ENCODE peak calls at places on chromosomes 16 and 17, in nine cellular contexts. L, E, G, I, V, S, P, C and K are unnamed samples.

GRCh38 chr17:74369221-74369620 is 1.9 kb downstream of the GPR142 start:
- DNase-seq in L (peak), E (no peak), G (no peak), I (peak), V (no peak), S (peak), P (no peak), C (no peak), K (no peak)

GRCh38 chr17:73798111-73798748 is 154.0 kb upstream of the SDK2 start:
- DNase-seq in L (no peak), E (peak), G (peak), I (peak), V (peak), S (no peak), P (no peak), C (no peak), K (peak)

GRCh38 chr16:19361587-19361986 is 56.1 kb upstream of the TMC5 start:
- DNase-seq in L (no peak), E (no peak), G (no peak), I (no peak), V (no peak), S (no peak), P (no peak), C (no peak), K (no peak)

GRCh38 chr16:9389543-9390207 is 298.2 kb downstream of the HAPSTR1 start:
- DNase-seq in L (peak), E (no peak), G (no peak), I (no peak), V (no peak), S (no peak), P (no peak), C (no peak), K (no peak)

GRCh38 chr17:48427598-48427997 is 2.4 kb downstream of the SKAP1 start:
- DNase-seq in L (peak), E (peak), G (no peak), I (peak), V (no peak), S (peak), P (no peak), C (no peak), K (no peak)

GRCh38 chr17:79658811-79659207 is 48.0 kb upstream of the RBFOX3 start:
- DNase-seq in L (peak), E (peak), G (peak), I (peak), V (peak), S (no peak), P (peak), C (no peak), K (no peak)

GRCh38 chr17:4485676-4486646 is 12.7 kb upstream of the SPNS2 start:
- DNase-seq in L (no peak), E (no peak), G (no peak), I (no peak), V (no peak), S (peak), P (no peak), C (no peak), K (no peak)

GRCh38 chr17:82222816-82223215 is 6.0 kb upstream of the SLC16A3 start:
- DNase-seq in L (no peak), E (peak), G (no peak), I (no peak), V (no peak), S (no peak), P (no peak), C (no peak), K (no peak)

GRCh38 chr16:24829153-24829552 is 16.6 kb upstream of the SLC5A11 start:
- DNase-seq in L (no peak), E (no peak), G (no peak), I (no peak), V (no peak), S (no peak), P (no peak), C (no peak), K (no peak)

GRCh38 chr16:72173997-72174396 is 2.0 kb upstream of the PMFBP1 start:
- DNase-seq in L (no peak), E (no peak), G (peak), I (no peak), V (no peak), S (no peak), P (no peak), C (no peak), K (no peak)

GRCh38 chr16:74748042-74748709 is 26.4 kb downstream of the FA2H start:
- DNase-seq in L (no peak), E (no peak), G (no peak), I (no peak), V (no peak), S (no peak), P (no peak), C (no peak), K (no peak)

GRCh38 chr17:12395733-12396354 is 269.8 kb upstream of the MYOCD start:
- DNase-seq in L (peak), E (peak), G (peak), I (no peak), V (no peak), S (no peak), P (no peak), C (no peak), K (no peak)

GRCh38 chr17:37096071-37096470 is 147.3 kb downstream of the AATF start:
- DNase-seq in L (no peak), E (no peak), G (no peak), I (no peak), V (no peak), S (no peak), P (no peak), C (no peak), K (no peak)

DNA sequence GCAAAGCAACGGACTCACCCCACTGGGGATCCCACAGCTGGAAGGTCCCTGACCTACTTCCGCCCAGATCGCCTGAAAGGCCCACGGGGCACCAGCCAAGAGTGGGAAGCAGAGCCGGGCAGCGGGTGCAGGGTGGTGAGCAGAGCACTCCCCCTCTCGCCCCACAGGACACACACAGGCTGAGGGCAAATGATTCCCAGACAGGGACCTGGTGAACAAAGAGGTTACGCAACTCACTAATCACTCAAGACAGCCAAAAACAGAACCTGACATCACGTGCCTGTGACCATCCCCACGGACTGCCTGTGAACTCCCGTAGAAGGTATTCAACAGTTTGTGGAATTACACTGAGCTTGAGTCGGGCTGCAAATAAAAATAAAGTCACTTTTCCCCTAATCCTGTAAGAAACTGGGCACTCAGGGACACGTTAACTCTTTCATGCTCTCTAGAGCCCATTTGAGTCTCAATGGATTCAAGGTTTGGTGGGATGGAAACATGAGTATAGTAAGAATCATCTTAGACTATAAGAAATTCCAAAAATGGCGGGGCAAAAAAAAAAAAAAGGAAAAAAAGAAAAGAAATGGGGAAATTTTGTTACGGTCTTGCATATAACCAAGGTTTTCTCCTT is 396.1 kb downstream of the SOX9 start:
- DNase-seq in L (no peak), E (peak), G (peak), I (no peak), V (no peak), S (no peak), P (no peak), C (no peak), K (no peak)
- TF ChIP-seq CTCF in L (no peak), E (no peak), G (no peak), I (no peak), V (no peak), S (no peak), P (no peak), C (no peak), K (no peak)

GRCh38 chr16:11913425-11914079 is 2.2 kb downstream of the GSPT1 start:
- DNase-seq in L (no peak), E (peak), G (peak), I (no peak), V (peak), S (no peak), P (no peak), C (no peak), K (no peak)

GRCh38 chr16:11915644-11916523 is at the start of gene GSPT1:
- DNase-seq in L (peak), E (peak), G (peak), I (peak), V (peak), S (peak), P (peak), C (peak), K (peak)

GRCh38 chr16:11914759-11915643 is 755 bp downstream of the GSPT1 start:
- DNase-seq in L (peak), E (peak), G (no peak), I (peak), V (peak), S (peak), P (no peak), C (no peak), K (no peak)

GRCh38 chr16:11914210-11914758 is 1.5 kb downstream of the GSPT1 start:
- DNase-seq in L (peak), E (peak), G (peak), I (no peak), V (no peak), S (no peak), P (no peak), C (no peak), K (no peak)

GRCh38 chr16:11916524-11917285 is 949 bp upstream of the GSPT1 start:
- DNase-seq in L (no peak), E (peak), G (peak), I (peak), V (peak), S (no peak), P (no peak), C (no peak), K (no peak)
- TF ChIP-seq CTCF in L (no peak), E (no peak), G (peak), I (no peak), V (no peak), S (no peak), P (no peak), C (no peak), K (no peak)

DNA sequence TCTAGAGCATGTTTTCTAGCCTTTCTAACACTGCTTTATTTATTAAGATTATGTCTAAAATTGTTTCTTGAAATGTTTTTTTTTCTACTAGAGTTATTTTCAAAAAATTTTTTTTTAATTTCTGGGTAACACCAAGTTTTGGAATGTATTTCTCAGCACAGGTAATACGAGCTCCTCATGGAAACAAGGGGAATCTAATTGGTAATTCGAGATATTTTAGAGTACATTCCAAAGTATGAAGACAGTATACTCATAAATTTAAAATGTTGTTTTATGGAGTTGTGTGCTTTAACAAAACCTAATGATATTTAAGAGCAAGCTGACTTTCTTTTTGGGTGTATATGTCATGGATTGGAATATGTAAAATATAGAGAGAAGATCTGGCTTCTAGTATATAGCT is 42.4 kb downstream of the OMG start:
- DNase-seq in L (no peak), E (no peak), G (no peak), I (no peak), V (no peak), S (no peak), P (no peak), C (no peak), K (no peak)
- TF ChIP-seq CTCF in L (no peak), E (no peak), G (no peak), I (no peak), V (no peak), S (no peak), P (no peak), C (no peak), K (no peak)

DNA sequence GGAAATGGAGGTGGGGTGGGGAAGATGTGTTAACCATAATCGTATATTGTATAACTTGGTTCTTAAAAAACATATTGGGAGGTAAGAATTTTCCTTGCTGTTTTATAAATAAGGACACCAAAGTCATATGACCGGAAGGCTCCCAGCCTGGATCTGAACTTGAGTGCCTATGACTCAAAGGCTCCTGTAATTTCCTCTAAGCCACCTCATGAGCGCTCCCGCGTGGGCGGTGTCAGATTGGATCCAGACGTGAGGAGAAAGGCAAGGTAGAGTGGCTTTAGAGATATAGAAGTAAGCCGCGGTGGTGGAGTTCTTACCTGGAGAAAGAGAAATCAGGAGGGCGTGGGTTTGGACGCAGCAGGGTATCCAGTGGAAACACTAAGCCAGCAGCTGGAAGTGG is 196.2 kb upstream of the NLRP1 start:
- DNase-seq in L (no peak), E (no peak), G (peak), I (no peak), V (peak), S (no peak), P (no peak), C (no peak), K (no peak)
- TF ChIP-seq CTCF in L (no peak), E (no peak), G (no peak), I (no peak), V (no peak), S (no peak), P (no peak), C (peak), K (no peak)